ENCODE peak calls at places on chromosomes 7 and 10, in nine cellular contexts. C is NCI-H1092; M is neuronal stem cell; W is immature natural killer cell; H is T-helper 17 cell; E is activated naive CD8-positive, alpha-beta T cell treated with anti-CD3 and anti-CD28 coated beads for 36 hours; P is Daoy; Y is smooth muscle cell of the brain vasculature; U is MV-4-11. I is an unnamed sample.
A peak's percentile ranks its signal among the peaks of the same experiment; 100 is the strongest.

GRCh38 chr7:132004528-132004927 is 448.1 kb upstream of the PODXL start:
- DNase-seq in C (no peak), M (no peak), W (no peak), H (no peak), E (no peak), P (no peak), Y (no peak), U (no peak), I (no peak)

GRCh38 chr7:119472398-119473038 is 800.5 kb upstream of the KCND2 start:
- DNase-seq in C (peak; percentile 25), M (no peak), W (no peak), H (no peak), E (no peak), P (no peak), Y (no peak), U (no peak), I (no peak)

GRCh38 chr10:78332699-78333098 is 299.0 kb downstream of the RPS24 start:
- DNase-seq in C (no peak), M (no peak), W (no peak), H (no peak), E (no peak), P (no peak), Y (no peak), U (no peak), I (no peak)

GRCh38 chr7:81478664-81479063 is 291.2 kb downstream of the HGF start:
- DNase-seq in C (no peak), M (no peak), W (no peak), H (no peak), E (no peak), P (no peak), Y (no peak), U (no peak), I (no peak)

GRCh38 chr7:5359344-5359743 is 64.3 kb downstream of the TNRC18 start:
- DNase-seq in C (no peak), M (no peak), W (no peak), H (no peak), E (no peak), P (no peak), Y (no peak), U (no peak), I (no peak)

GRCh38 chr10:118106426-118106825 is 59.7 kb upstream of the RAB11FIP2 start:
- DNase-seq in C (no peak), M (no peak), W (no peak), H (no peak), E (no peak), P (peak; percentile 8), Y (no peak), U (no peak), I (no peak)

GRCh38 chr10:34015700-34016099 is 681.2 kb upstream of the NRP1 start:
- DNase-seq in C (no peak), M (no peak), W (no peak), H (no peak), E (no peak), P (no peak), Y (no peak), U (no peak), I (no peak)

GRCh38 chr7:7736671-7737070 is 18.3 kb upstream of the RPA3 start:
- DNase-seq in C (no peak), M (peak; percentile 37), W (no peak), H (no peak), E (no peak), P (no peak), Y (no peak), U (no peak), I (no peak)

GRCh38 chr7:122858310-122858709 is 27.9 kb downstream of the CADPS2 start:
- DNase-seq in C (no peak), M (no peak), W (no peak), H (no peak), E (no peak), P (no peak), Y (no peak), U (no peak), I (no peak)

GRCh38 chr7:101614939-101615302 is 14.2 kb downstream of the MYL10 start:
- DNase-seq in C (no peak), M (no peak), W (no peak), H (no peak), E (no peak), P (peak; percentile 77), Y (no peak), U (no peak), I (no peak)

GRCh38 chr10:114650266-114650665 is 7.8 kb downstream of the ABLIM1 start:
- DNase-seq in C (no peak), M (no peak), W (no peak), H (no peak), E (no peak), P (no peak), Y (no peak), U (no peak), I (no peak)

GRCh38 chr10:77228559-77228958 is 409.0 kb downstream of the KCNMA1 start:
- DNase-seq in C (peak; percentile 76), M (no peak), W (no peak), H (no peak), E (no peak), P (no peak), Y (no peak), U (no peak), I (no peak)

GRCh38 chr7:12212051-12212485 is 974 bp downstream of the TMEM106B start:
- DNase-seq in C (peak; percentile 21), M (no peak), W (no peak), H (no peak), E (no peak), P (peak; percentile 21), Y (no peak), U (no peak), I (no peak)

GRCh38 chr10:100878291-100878910 is 34.4 kb upstream of the SLF2 start:
- DNase-seq in C (peak; percentile 27), M (peak; percentile 75), W (no peak), H (no peak), E (peak; percentile 18), P (peak; percentile 75), Y (peak; percentile 37), U (peak; percentile 59), I (peak; percentile 51)

GRCh38 chr10:117175901-117176534 is 21.3 kb upstream of the KCNK18 start:
- DNase-seq in C (no peak), M (peak; percentile 75), W (peak; percentile 42), H (peak; percentile 34), E (peak; percentile 72), P (peak; percentile 66), Y (peak; percentile 49), U (peak; percentile 79), I (peak; percentile 83)

GRCh38 chr10:95572451-95572850 is 11.3 kb upstream of the SORBS1 start:
- DNase-seq in C (no peak), M (no peak), W (no peak), H (no peak), E (no peak), P (no peak), Y (no peak), U (no peak), I (no peak)

GRCh38 chr10:22016046-22016705 is 12.6 kb upstream of the DNAJC1 start:
- DNase-seq in C (no peak), M (no peak), W (no peak), H (no peak), E (no peak), P (no peak), Y (no peak), U (no peak), I (no peak)

GRCh38 chr10:35493196-35494118 is 111.7 kb upstream of the GJD4 start:
- DNase-seq in C (no peak), M (no peak), W (no peak), H (no peak), E (no peak), P (no peak), Y (no peak), U (no peak), I (no peak)

GRCh38 chr7:127996253-127997071 is 34.8 kb downstream of the LRRC4 start:
- DNase-seq in C (no peak), M (no peak), W (no peak), H (no peak), E (no peak), P (no peak), Y (no peak), U (no peak), I (no peak)

GRCh38 chr10:42950606-42951485 is 126.0 kb upstream of the RET start:
- DNase-seq in C (no peak), M (no peak), W (no peak), H (no peak), E (no peak), P (no peak), Y (no peak), U (no peak), I (peak; percentile 15)

GRCh38 chr7:44587843-44588711 is 6.0 kb upstream of the TMED4 start:
- DNase-seq in C (no peak), M (no peak), W (peak; percentile 57), H (no peak), E (peak; percentile 36), P (peak; percentile 69), Y (no peak), U (peak; percentile 63), I (peak; percentile 81)

GRCh38 chr10:101227765-101228681 is 1.2 kb downstream of the LBX1 start:
- DNase-seq in C (no peak), M (no peak), W (no peak), H (no peak), E (no peak), P (peak; percentile 25), Y (no peak), U (no peak), I (no peak)

GRCh38 chr7:16356241-16356958 is 64.9 kb downstream of the CRPPA start:
- DNase-seq in C (no peak), M (no peak), W (no peak), H (no peak), E (no peak), P (no peak), Y (no peak), U (no peak), I (no peak)

GRCh38 chr7:1225462-1226154 is 7.1 kb upstream of the UNCX start:
- DNase-seq in C (no peak), M (no peak), W (peak; percentile 30), H (peak; percentile 39), E (peak; percentile 59), P (no peak), Y (no peak), U (no peak), I (peak; percentile 47)

GRCh38 chr7:29649876-29650275 is 86.2 kb downstream of the PRR15 start:
- DNase-seq in C (no peak), M (no peak), W (no peak), H (no peak), E (no peak), P (no peak), Y (no peak), U (no peak), I (no peak)

GRCh38 chr10:124017729-124018128 is 75.7 kb downstream of the CHST15 start:
- DNase-seq in C (no peak), M (no peak), W (no peak), H (no peak), E (no peak), P (no peak), Y (no peak), U (no peak), I (no peak)